ENCODE peak calls at places on chromosomes 1 and 21, in five cellular contexts. Y is WERI-Rb-1, Q is fibroblast of lung, J is HCT116, U is colonic mucosa. T is an unnamed sample.

GRCh38 chr1:168079761-168080160 is 57.0 kb downstream of the GPR161 start:
- DNase-seq in Y (no peak), Q (no peak), J (peak; percentile 56), U (no peak), T (no peak)

GRCh38 chr1:67532452-67533216 is 102.4 kb upstream of the SERBP1 start:
- DNase-seq in Y (peak; percentile 71), Q (peak; percentile 91), J (peak; percentile 81), U (peak; percentile 43), T (peak; percentile 25)

GRCh38 chr1:233707153-233707905 is 93.4 kb downstream of the KCNK1 start:
- DNase-seq in Y (no peak), Q (peak; percentile 19), J (peak; percentile 77), U (peak; percentile 30), T (no peak)

GRCh38 chr1:244371294-244372141 is 80.2 kb downstream of the ADSS2 start:
- DNase-seq in Y (no peak), Q (no peak), J (no peak), U (no peak), T (no peak)

GRCh38 chr1:151542710-151543129 is 2.6 kb downstream of the TUFT1 start:
- DNase-seq in Y (no peak), Q (peak; percentile 84), J (no peak), U (no peak), T (no peak)

GRCh38 chr21:35204850-35205564 is 155.9 kb upstream of the RUNX1 start:
- DNase-seq in Y (no peak), Q (peak; percentile 97), J (no peak), U (peak; percentile 60), T (no peak)

GRCh38 chr1:60983701-60984065 is 98.7 kb upstream of the NFIA start:
- DNase-seq in Y (no peak), Q (no peak), J (no peak), U (no peak), T (no peak)

GRCh38 chr1:43042773-43043470 is 84.3 kb upstream of the SLC2A1 start:
- DNase-seq in Y (peak; percentile 35), Q (no peak), J (no peak), U (no peak), T (no peak)

GRCh38 chr1:216531308-216532239 is 108.3 kb upstream of the USH2A start:
- DNase-seq in Y (no peak), Q (peak; percentile 61), J (no peak), U (no peak), T (no peak)

GRCh38 chr1:51558375-51558924 is 39.4 kb upstream of the EPS15 start:
- DNase-seq in Y (no peak), Q (peak; percentile 55), J (no peak), U (no peak), T (no peak)

GRCh38 chr1:16209847-16210407 is 2.5 kb downstream of the ARHGEF19 start:
- DNase-seq in Y (no peak), Q (no peak), J (no peak), U (no peak), T (peak; percentile 51)

GRCh38 chr1:221881805-221882581 is 140.1 kb upstream of the DUSP10 start:
- DNase-seq in Y (no peak), Q (no peak), J (no peak), U (no peak), T (no peak)

GRCh38 chr1:113747376-113747775 is 11.9 kb downstream of the PHTF1 start:
- DNase-seq in Y (no peak), Q (no peak), J (no peak), U (no peak), T (no peak)

GRCh38 chr1:100448371-100448770 is 89.6 kb upstream of the GPR88 start:
- DNase-seq in Y (no peak), Q (no peak), J (no peak), U (no peak), T (no peak)

GRCh38 chr1:63112155-63112914 is 210.0 kb upstream of the FOXD3 start:
- DNase-seq in Y (no peak), Q (peak; percentile 23), J (no peak), U (no peak), T (no peak)

GRCh38 chr1:54158071-54158470 is 5.3 kb upstream of the CDCP2 start:
- DNase-seq in Y (no peak), Q (no peak), J (peak; percentile 41), U (peak; percentile 66), T (no peak)

GRCh38 chr1:55484173-55484572 is 269.0 kb upstream of the USP24 start:
- DNase-seq in Y (no peak), Q (no peak), J (no peak), U (no peak), T (no peak)

DNA sequence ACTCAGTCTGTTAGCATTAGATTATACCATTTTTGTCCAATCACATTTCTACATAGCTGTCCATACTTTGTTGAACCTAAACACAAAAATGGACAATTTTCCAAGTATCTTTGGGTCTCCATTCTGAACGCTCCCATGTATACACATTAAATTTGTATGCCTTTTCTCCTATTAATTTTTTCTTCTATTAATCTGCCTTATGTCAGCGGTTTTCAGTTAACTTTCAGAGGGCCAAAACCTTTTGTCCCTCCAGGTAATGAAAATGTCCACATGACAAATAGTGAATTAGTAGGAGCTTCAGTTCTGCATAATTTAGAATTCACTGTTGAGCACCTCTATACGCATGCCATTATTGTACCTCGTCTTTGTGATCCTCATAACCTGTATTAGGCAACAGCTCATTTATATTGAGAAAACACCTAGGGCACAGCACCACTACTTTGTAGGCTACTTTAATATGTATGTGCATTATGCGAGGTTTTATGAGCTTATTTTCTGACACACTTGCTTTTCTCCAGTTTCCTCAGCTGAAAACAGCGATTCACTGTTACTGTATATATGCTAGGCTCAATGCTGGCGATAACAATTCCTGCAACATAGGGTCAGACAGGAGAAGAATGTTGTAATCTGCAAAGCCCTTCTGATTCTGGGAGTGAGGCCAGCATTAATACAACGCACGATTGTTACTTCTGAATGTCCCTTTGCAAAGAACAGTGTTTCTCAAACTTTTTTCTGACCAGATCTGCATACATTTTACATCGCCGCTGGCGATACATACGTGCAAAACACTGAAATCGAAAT is 1.1 kb upstream of the ABCD3 start:
- DNase-seq in Y (peak; percentile 9), Q (peak; percentile 85), J (no peak), U (peak; percentile 47), T (no peak)
- H3K27ac ChIP-seq in Y (peak overlapping the region; percentile 94), Q (peak overlapping the region; percentile 86), J (peak overlapping the region; percentile 74), U (peak overlapping the region; percentile 89), T (peak overlapping the region; percentile 96)

GRCh38 chr1:178393370-178393769 is 103.4 kb downstream of the CLEC20A start:
- DNase-seq in Y (no peak), Q (no peak), J (no peak), U (no peak), T (no peak)

GRCh38 chr1:178397678-178398077 is 99.1 kb downstream of the CLEC20A start:
- DNase-seq in Y (no peak), Q (peak; percentile 24), J (no peak), U (no peak), T (no peak)

GRCh38 chr1:178399177-178399728 is 97.5 kb downstream of the CLEC20A start:
- DNase-seq in Y (no peak), Q (no peak), J (no peak), U (no peak), T (no peak)

DNA sequence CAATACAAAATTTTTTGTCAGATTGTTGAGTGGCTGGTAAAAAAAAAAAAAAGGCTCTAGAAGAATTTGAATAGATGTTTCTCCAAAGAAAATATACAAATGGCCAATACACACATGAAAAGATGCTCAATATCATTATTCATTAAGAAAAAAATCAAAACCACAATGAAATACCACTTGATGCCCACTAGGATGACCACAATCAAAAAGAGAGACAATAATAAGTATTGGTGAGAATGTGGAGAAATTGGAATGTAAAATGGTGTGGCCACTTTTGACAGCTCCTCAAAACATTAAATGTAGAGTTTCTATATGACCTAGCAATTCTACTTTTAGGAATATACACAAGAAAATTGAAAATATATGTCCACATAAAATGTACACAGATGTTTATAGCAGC is 100.0 kb downstream of the CLEC20A start:
- DNase-seq in Y (no peak), Q (no peak), J (no peak), U (no peak), T (no peak)
- TF ChIP-seq CTCF in Y (no peak), Q (peak; percentile 3), J (no peak), U (no peak), T (peak; percentile 29)

GRCh38 chr21:42564561-42564971 is 50.9 kb downstream of the SLC37A1 start:
- DNase-seq in Y (peak; percentile 4), Q (no peak), J (no peak), U (no peak), T (peak; percentile 22)
- H3K4me3 ChIP-seq in Y (no peak overlapping the region), Q (no peak overlapping the region), J (no peak overlapping the region), U (no peak overlapping the region), T (no peak overlapping the region)

GRCh38 chr1:91537281-91538069 is 36.8 kb downstream of the CDC7 start:
- DNase-seq in Y (no peak), Q (peak; percentile 86), J (no peak), U (no peak), T (no peak)
- H3K27ac ChIP-seq in Y (no peak overlapping the region), Q (no peak overlapping the region), J (no peak overlapping the region), U (no peak overlapping the region), T (no peak overlapping the region)

T was measured in dorsolateral prefrontal cortex.